ENCODE peak calls at places on chromosomes 5 and 9, in eight cellular contexts. One of them, this sample, is unnamed.

GRCh38 chr5:61275841-61276240 is 56.2 kb upstream of the ZSWIM6 start:
- DNase-seq in HCT116: no peak
- DNase-seq in stimulated activated CD8-positive, alpha-beta memory T cell treated with anti-CD3 and anti-CD28 coated beads, Interleukin-7, amount 100 ng/mL, for 1 hour: no peak
- DNase-seq in ovary: no peak
- DNase-seq in GM12865: peak
- DNase-seq in activated naive CD8-positive, alpha-beta T cell treated with anti-CD3 and anti-CD28 coated beads, Interleukin-2, amount 50 U/mL, for 24 hours: peak
- DNase-seq in NCI-H2227 treated with DMSO at 0.1 percent for 48 hours: no peak
- DNase-seq in epithelial cell of prostate: no peak
- DNase-seq in this sample: peak

GRCh38 chr5:41707853-41708603 is 162.2 kb downstream of the OXCT1 start:
- DNase-seq in HCT116: peak
- DNase-seq in stimulated activated CD8-positive, alpha-beta memory T cell treated with anti-CD3 and anti-CD28 coated beads, Interleukin-7, amount 100 ng/mL, for 1 hour: no peak
- DNase-seq in epithelial cell of prostate: peak
- DNase-seq in ovary: no peak
- DNase-seq in activated naive CD8-positive, alpha-beta T cell treated with anti-CD3 and anti-CD28 coated beads, Interleukin-2, amount 50 U/mL, for 24 hours: no peak
- DNase-seq in NCI-H2227 treated with DMSO at 0.1 percent for 48 hours: peak
- DNase-seq in GM12865: peak
- DNase-seq in this sample: no peak

GRCh38 chr5:171336486-171337206 is 27.6 kb downstream of the TLX3 start:
- DNase-seq in ovary: no peak
- DNase-seq in epithelial cell of prostate: no peak
- DNase-seq in NCI-H2227 treated with DMSO at 0.1 percent for 48 hours: peak
- DNase-seq in activated naive CD8-positive, alpha-beta T cell treated with anti-CD3 and anti-CD28 coated beads, Interleukin-2, amount 50 U/mL, for 24 hours: peak
- DNase-seq in HCT116: peak
- DNase-seq in stimulated activated CD8-positive, alpha-beta memory T cell treated with anti-CD3 and anti-CD28 coated beads, Interleukin-7, amount 100 ng/mL, for 1 hour: no peak
- DNase-seq in GM12865: peak
- DNase-seq in this sample: no peak

GRCh38 chr9:3285365-3286161 is 240.2 kb downstream of the RFX3 start:
- DNase-seq in stimulated activated CD8-positive, alpha-beta memory T cell treated with anti-CD3 and anti-CD28 coated beads, Interleukin-7, amount 100 ng/mL, for 1 hour: no peak
- DNase-seq in HCT116: no peak
- DNase-seq in GM12865: no peak
- DNase-seq in activated naive CD8-positive, alpha-beta T cell treated with anti-CD3 and anti-CD28 coated beads, Interleukin-2, amount 50 U/mL, for 24 hours: no peak
- DNase-seq in ovary: no peak
- DNase-seq in NCI-H2227 treated with DMSO at 0.1 percent for 48 hours: no peak
- DNase-seq in epithelial cell of prostate: no peak
- DNase-seq in this sample: no peak

GRCh38 chr9:126043691-126044090 is 282.9 kb upstream of the MVB12B start:
- DNase-seq in HCT116: no peak
- DNase-seq in GM12865: no peak
- DNase-seq in ovary: no peak
- DNase-seq in epithelial cell of prostate: no peak
- DNase-seq in activated naive CD8-positive, alpha-beta T cell treated with anti-CD3 and anti-CD28 coated beads, Interleukin-2, amount 50 U/mL, for 24 hours: no peak
- DNase-seq in stimulated activated CD8-positive, alpha-beta memory T cell treated with anti-CD3 and anti-CD28 coated beads, Interleukin-7, amount 100 ng/mL, for 1 hour: no peak
- DNase-seq in NCI-H2227 treated with DMSO at 0.1 percent for 48 hours: no peak
- DNase-seq in this sample: no peak

GRCh38 chr9:130898552-130898852 is 1.9 kb upstream of the QRFP start:
- DNase-seq in GM12865: no peak
- DNase-seq in activated naive CD8-positive, alpha-beta T cell treated with anti-CD3 and anti-CD28 coated beads, Interleukin-2, amount 50 U/mL, for 24 hours: no peak
- DNase-seq in ovary: no peak
- DNase-seq in stimulated activated CD8-positive, alpha-beta memory T cell treated with anti-CD3 and anti-CD28 coated beads, Interleukin-7, amount 100 ng/mL, for 1 hour: no peak
- DNase-seq in HCT116: no peak
- DNase-seq in NCI-H2227 treated with DMSO at 0.1 percent for 48 hours: no peak
- DNase-seq in epithelial cell of prostate: no peak
- DNase-seq in this sample: no peak

GRCh38 chr5:44318883-44319282 is 70.3 kb downstream of the FGF10 start:
- DNase-seq in HCT116: no peak
- DNase-seq in epithelial cell of prostate: no peak
- DNase-seq in NCI-H2227 treated with DMSO at 0.1 percent for 48 hours: no peak
- DNase-seq in activated naive CD8-positive, alpha-beta T cell treated with anti-CD3 and anti-CD28 coated beads, Interleukin-2, amount 50 U/mL, for 24 hours: no peak
- DNase-seq in ovary: no peak
- DNase-seq in GM12865: no peak
- DNase-seq in stimulated activated CD8-positive, alpha-beta memory T cell treated with anti-CD3 and anti-CD28 coated beads, Interleukin-7, amount 100 ng/mL, for 1 hour: no peak
- DNase-seq in this sample: no peak

GRCh38 chr9:21574261-21574660 is 92.1 kb upstream of the IFNE start:
- DNase-seq in HCT116: no peak
- DNase-seq in ovary: no peak
- DNase-seq in NCI-H2227 treated with DMSO at 0.1 percent for 48 hours: no peak
- DNase-seq in epithelial cell of prostate: no peak
- DNase-seq in stimulated activated CD8-positive, alpha-beta memory T cell treated with anti-CD3 and anti-CD28 coated beads, Interleukin-7, amount 100 ng/mL, for 1 hour: no peak
- DNase-seq in activated naive CD8-positive, alpha-beta T cell treated with anti-CD3 and anti-CD28 coated beads, Interleukin-2, amount 50 U/mL, for 24 hours: no peak
- DNase-seq in GM12865: no peak
- DNase-seq in this sample: no peak

GRCh38 chr9:121299467-121300282 is 31.7 kb downstream of the GSN start:
- DNase-seq in ovary: peak
- DNase-seq in epithelial cell of prostate: no peak
- DNase-seq in activated naive CD8-positive, alpha-beta T cell treated with anti-CD3 and anti-CD28 coated beads, Interleukin-2, amount 50 U/mL, for 24 hours: peak
- DNase-seq in stimulated activated CD8-positive, alpha-beta memory T cell treated with anti-CD3 and anti-CD28 coated beads, Interleukin-7, amount 100 ng/mL, for 1 hour: no peak
- DNase-seq in GM12865: no peak
- DNase-seq in NCI-H2227 treated with DMSO at 0.1 percent for 48 hours: no peak
- DNase-seq in HCT116: no peak
- DNase-seq in this sample: peak

GRCh38 chr5:108629779-108630178 is 117.9 kb upstream of the FER start:
- DNase-seq in ovary: no peak
- DNase-seq in activated naive CD8-positive, alpha-beta T cell treated with anti-CD3 and anti-CD28 coated beads, Interleukin-2, amount 50 U/mL, for 24 hours: no peak
- DNase-seq in HCT116: no peak
- DNase-seq in stimulated activated CD8-positive, alpha-beta memory T cell treated with anti-CD3 and anti-CD28 coated beads, Interleukin-7, amount 100 ng/mL, for 1 hour: no peak
- DNase-seq in epithelial cell of prostate: no peak
- DNase-seq in NCI-H2227 treated with DMSO at 0.1 percent for 48 hours: no peak
- DNase-seq in GM12865: no peak
- DNase-seq in this sample: no peak

GRCh38 chr5:61450880-61451279 is 118.8 kb downstream of the ZSWIM6 start:
- DNase-seq in NCI-H2227 treated with DMSO at 0.1 percent for 48 hours: no peak
- DNase-seq in activated naive CD8-positive, alpha-beta T cell treated with anti-CD3 and anti-CD28 coated beads, Interleukin-2, amount 50 U/mL, for 24 hours: no peak
- DNase-seq in ovary: no peak
- DNase-seq in GM12865: no peak
- DNase-seq in stimulated activated CD8-positive, alpha-beta memory T cell treated with anti-CD3 and anti-CD28 coated beads, Interleukin-7, amount 100 ng/mL, for 1 hour: no peak
- DNase-seq in HCT116: peak
- DNase-seq in epithelial cell of prostate: no peak
- DNase-seq in this sample: no peak

GRCh38 chr9:135616621-135617537 is 22.5 kb downstream of the GLT6D1 start:
- DNase-seq in epithelial cell of prostate: no peak
- DNase-seq in GM12865: no peak
- DNase-seq in NCI-H2227 treated with DMSO at 0.1 percent for 48 hours: no peak
- DNase-seq in ovary: no peak
- DNase-seq in stimulated activated CD8-positive, alpha-beta memory T cell treated with anti-CD3 and anti-CD28 coated beads, Interleukin-7, amount 100 ng/mL, for 1 hour: no peak
- DNase-seq in activated naive CD8-positive, alpha-beta T cell treated with anti-CD3 and anti-CD28 coated beads, Interleukin-2, amount 50 U/mL, for 24 hours: no peak
- DNase-seq in HCT116: no peak
- DNase-seq in this sample: no peak

GRCh38 chr9:135065151-135065550 is 22.3 kb upstream of the OLFM1 start:
- DNase-seq in HCT116: no peak
- DNase-seq in epithelial cell of prostate: no peak
- DNase-seq in activated naive CD8-positive, alpha-beta T cell treated with anti-CD3 and anti-CD28 coated beads, Interleukin-2, amount 50 U/mL, for 24 hours: no peak
- DNase-seq in GM12865: no peak
- DNase-seq in stimulated activated CD8-positive, alpha-beta memory T cell treated with anti-CD3 and anti-CD28 coated beads, Interleukin-7, amount 100 ng/mL, for 1 hour: no peak
- DNase-seq in ovary: no peak
- DNase-seq in NCI-H2227 treated with DMSO at 0.1 percent for 48 hours: no peak
- DNase-seq in this sample: no peak

GRCh38 chr9:123996731-123997421 is 14.7 kb upstream of the LHX2 start:
- DNase-seq in GM12865: peak
- DNase-seq in activated naive CD8-positive, alpha-beta T cell treated with anti-CD3 and anti-CD28 coated beads, Interleukin-2, amount 50 U/mL, for 24 hours: peak
- DNase-seq in NCI-H2227 treated with DMSO at 0.1 percent for 48 hours: no peak
- DNase-seq in epithelial cell of prostate: no peak
- DNase-seq in stimulated activated CD8-positive, alpha-beta memory T cell treated with anti-CD3 and anti-CD28 coated beads, Interleukin-7, amount 100 ng/mL, for 1 hour: no peak
- DNase-seq in HCT116: no peak
- DNase-seq in ovary: no peak
- DNase-seq in this sample: no peak

GRCh38 chr5:133273661-133274596 is 222.1 kb downstream of the HSPA4 start:
- DNase-seq in HCT116: no peak
- DNase-seq in NCI-H2227 treated with DMSO at 0.1 percent for 48 hours: no peak
- DNase-seq in GM12865: no peak
- DNase-seq in epithelial cell of prostate: no peak
- DNase-seq in ovary: no peak
- DNase-seq in activated naive CD8-positive, alpha-beta T cell treated with anti-CD3 and anti-CD28 coated beads, Interleukin-2, amount 50 U/mL, for 24 hours: no peak
- DNase-seq in stimulated activated CD8-positive, alpha-beta memory T cell treated with anti-CD3 and anti-CD28 coated beads, Interleukin-7, amount 100 ng/mL, for 1 hour: no peak
- DNase-seq in this sample: no peak

GRCh38 chr5:67538343-67538670 is 341.7 kb upstream of the CD180 start:
- DNase-seq in ovary: peak
- DNase-seq in HCT116: no peak
- DNase-seq in epithelial cell of prostate: no peak
- DNase-seq in GM12865: no peak
- DNase-seq in stimulated activated CD8-positive, alpha-beta memory T cell treated with anti-CD3 and anti-CD28 coated beads, Interleukin-7, amount 100 ng/mL, for 1 hour: no peak
- DNase-seq in NCI-H2227 treated with DMSO at 0.1 percent for 48 hours: no peak
- DNase-seq in activated naive CD8-positive, alpha-beta T cell treated with anti-CD3 and anti-CD28 coated beads, Interleukin-2, amount 50 U/mL, for 24 hours: no peak
- DNase-seq in this sample: no peak

GRCh38 chr5:160702323-160702722 is 149.7 kb downstream of the ATP10B start:
- DNase-seq in NCI-H2227 treated with DMSO at 0.1 percent for 48 hours: no peak
- DNase-seq in HCT116: no peak
- DNase-seq in activated naive CD8-positive, alpha-beta T cell treated with anti-CD3 and anti-CD28 coated beads, Interleukin-2, amount 50 U/mL, for 24 hours: no peak
- DNase-seq in stimulated activated CD8-positive, alpha-beta memory T cell treated with anti-CD3 and anti-CD28 coated beads, Interleukin-7, amount 100 ng/mL, for 1 hour: no peak
- DNase-seq in ovary: no peak
- DNase-seq in epithelial cell of prostate: no peak
- DNase-seq in GM12865: no peak
- DNase-seq in this sample: no peak

GRCh38 chr9:107577140-107577776 is 87.7 kb upstream of the KLF4 start:
- DNase-seq in GM12865: no peak
- DNase-seq in NCI-H2227 treated with DMSO at 0.1 percent for 48 hours: no peak
- DNase-seq in ovary: no peak
- DNase-seq in activated naive CD8-positive, alpha-beta T cell treated with anti-CD3 and anti-CD28 coated beads, Interleukin-2, amount 50 U/mL, for 24 hours: no peak
- DNase-seq in HCT116: no peak
- DNase-seq in epithelial cell of prostate: no peak
- DNase-seq in stimulated activated CD8-positive, alpha-beta memory T cell treated with anti-CD3 and anti-CD28 coated beads, Interleukin-7, amount 100 ng/mL, for 1 hour: no peak
- DNase-seq in this sample: no peak

GRCh38 chr5:139862803-139863202 is 67.2 kb downstream of the PSD2 start:
- DNase-seq in HCT116: no peak
- DNase-seq in ovary: no peak
- DNase-seq in epithelial cell of prostate: no peak
- DNase-seq in activated naive CD8-positive, alpha-beta T cell treated with anti-CD3 and anti-CD28 coated beads, Interleukin-2, amount 50 U/mL, for 24 hours: no peak
- DNase-seq in NCI-H2227 treated with DMSO at 0.1 percent for 48 hours: no peak
- DNase-seq in GM12865: no peak
- DNase-seq in stimulated activated CD8-positive, alpha-beta memory T cell treated with anti-CD3 and anti-CD28 coated beads, Interleukin-7, amount 100 ng/mL, for 1 hour: no peak
- DNase-seq in this sample: no peak

GRCh38 chr5:59115345-59115744 is 532.5 kb downstream of the RAB3C start:
- DNase-seq in HCT116: no peak
- DNase-seq in NCI-H2227 treated with DMSO at 0.1 percent for 48 hours: no peak
- DNase-seq in epithelial cell of prostate: no peak
- DNase-seq in GM12865: no peak
- DNase-seq in ovary: no peak
- DNase-seq in activated naive CD8-positive, alpha-beta T cell treated with anti-CD3 and anti-CD28 coated beads, Interleukin-2, amount 50 U/mL, for 24 hours: no peak
- DNase-seq in stimulated activated CD8-positive, alpha-beta memory T cell treated with anti-CD3 and anti-CD28 coated beads, Interleukin-7, amount 100 ng/mL, for 1 hour: no peak
- DNase-seq in this sample: no peak

GRCh38 chr5:14450055-14450524 is 131.5 kb upstream of the OTULINL start:
- DNase-seq in ovary: no peak
- DNase-seq in stimulated activated CD8-positive, alpha-beta memory T cell treated with anti-CD3 and anti-CD28 coated beads, Interleukin-7, amount 100 ng/mL, for 1 hour: no peak
- DNase-seq in activated naive CD8-positive, alpha-beta T cell treated with anti-CD3 and anti-CD28 coated beads, Interleukin-2, amount 50 U/mL, for 24 hours: no peak
- DNase-seq in epithelial cell of prostate: no peak
- DNase-seq in HCT116: no peak
- DNase-seq in NCI-H2227 treated with DMSO at 0.1 percent for 48 hours: no peak
- DNase-seq in GM12865: peak
- DNase-seq in this sample: no peak

GRCh38 chr5:6633469-6634326 is 458 bp downstream of the SRD5A1 start:
- DNase-seq in activated naive CD8-positive, alpha-beta T cell treated with anti-CD3 and anti-CD28 coated beads, Interleukin-2, amount 50 U/mL, for 24 hours: no peak
- DNase-seq in NCI-H2227 treated with DMSO at 0.1 percent for 48 hours: peak
- DNase-seq in epithelial cell of prostate: no peak
- DNase-seq in GM12865: no peak
- DNase-seq in stimulated activated CD8-positive, alpha-beta memory T cell treated with anti-CD3 and anti-CD28 coated beads, Interleukin-7, amount 100 ng/mL, for 1 hour: no peak
- DNase-seq in HCT116: no peak
- DNase-seq in ovary: no peak
- DNase-seq in this sample: no peak

GRCh38 chr9:114273461-114273881 is 49.4 kb upstream of the ORM1 start:
- DNase-seq in GM12865: no peak
- DNase-seq in activated naive CD8-positive, alpha-beta T cell treated with anti-CD3 and anti-CD28 coated beads, Interleukin-2, amount 50 U/mL, for 24 hours: no peak
- DNase-seq in epithelial cell of prostate: peak
- DNase-seq in NCI-H2227 treated with DMSO at 0.1 percent for 48 hours: no peak
- DNase-seq in stimulated activated CD8-positive, alpha-beta memory T cell treated with anti-CD3 and anti-CD28 coated beads, Interleukin-7, amount 100 ng/mL, for 1 hour: no peak
- DNase-seq in ovary: no peak
- DNase-seq in HCT116: no peak
- DNase-seq in this sample: no peak

GRCh38 chr9:93560991-93561390 is 15.4 kb upstream of the PHF2 start:
- DNase-seq in ovary: no peak
- DNase-seq in GM12865: no peak
- DNase-seq in activated naive CD8-positive, alpha-beta T cell treated with anti-CD3 and anti-CD28 coated beads, Interleukin-2, amount 50 U/mL, for 24 hours: no peak
- DNase-seq in NCI-H2227 treated with DMSO at 0.1 percent for 48 hours: no peak
- DNase-seq in epithelial cell of prostate: no peak
- DNase-seq in stimulated activated CD8-positive, alpha-beta memory T cell treated with anti-CD3 and anti-CD28 coated beads, Interleukin-7, amount 100 ng/mL, for 1 hour: no peak
- DNase-seq in HCT116: no peak
- DNase-seq in this sample: no peak

GRCh38 chr9:73889023-73889422 is 608.1 kb upstream of the RORB start:
- DNase-seq in activated naive CD8-positive, alpha-beta T cell treated with anti-CD3 and anti-CD28 coated beads, Interleukin-2, amount 50 U/mL, for 24 hours: no peak
- DNase-seq in ovary: no peak
- DNase-seq in epithelial cell of prostate: no peak
- DNase-seq in NCI-H2227 treated with DMSO at 0.1 percent for 48 hours: no peak
- DNase-seq in GM12865: no peak
- DNase-seq in stimulated activated CD8-positive, alpha-beta memory T cell treated with anti-CD3 and anti-CD28 coated beads, Interleukin-7, amount 100 ng/mL, for 1 hour: no peak
- DNase-seq in HCT116: no peak
- DNase-seq in this sample: no peak

GRCh38 chr5:172762214-172763119 is 8.5 kb downstream of the DUSP1 start:
- DNase-seq in epithelial cell of prostate: no peak
- DNase-seq in GM12865: no peak
- DNase-seq in NCI-H2227 treated with DMSO at 0.1 percent for 48 hours: no peak
- DNase-seq in ovary: no peak
- DNase-seq in HCT116: no peak
- DNase-seq in stimulated activated CD8-positive, alpha-beta memory T cell treated with anti-CD3 and anti-CD28 coated beads, Interleukin-7, amount 100 ng/mL, for 1 hour: no peak
- DNase-seq in activated naive CD8-positive, alpha-beta T cell treated with anti-CD3 and anti-CD28 coated beads, Interleukin-2, amount 50 U/mL, for 24 hours: no peak
- DNase-seq in this sample: no peak

GRCh38 chr5:173744527-173744926 is 128.1 kb upstream of the BOD1 start:
- DNase-seq in activated naive CD8-positive, alpha-beta T cell treated with anti-CD3 and anti-CD28 coated beads, Interleukin-2, amount 50 U/mL, for 24 hours: no peak
- DNase-seq in epithelial cell of prostate: no peak
- DNase-seq in GM12865: no peak
- DNase-seq in HCT116: no peak
- DNase-seq in ovary: no peak
- DNase-seq in NCI-H2227 treated with DMSO at 0.1 percent for 48 hours: no peak
- DNase-seq in stimulated activated CD8-positive, alpha-beta memory T cell treated with anti-CD3 and anti-CD28 coated beads, Interleukin-7, amount 100 ng/mL, for 1 hour: no peak
- DNase-seq in this sample: no peak

GRCh38 chr5:160023883-160024635 is 15.1 kb downstream of the TTC1 start:
- DNase-seq in activated naive CD8-positive, alpha-beta T cell treated with anti-CD3 and anti-CD28 coated beads, Interleukin-2, amount 50 U/mL, for 24 hours: no peak
- DNase-seq in HCT116: no peak
- DNase-seq in NCI-H2227 treated with DMSO at 0.1 percent for 48 hours: no peak
- DNase-seq in stimulated activated CD8-positive, alpha-beta memory T cell treated with anti-CD3 and anti-CD28 coated beads, Interleukin-7, amount 100 ng/mL, for 1 hour: no peak
- DNase-seq in ovary: no peak
- DNase-seq in epithelial cell of prostate: no peak
- DNase-seq in GM12865: no peak
- DNase-seq in this sample: no peak

GRCh38 chr9:104091708-104092107 is 2.4 kb upstream of the SMC2 start:
- DNase-seq in stimulated activated CD8-positive, alpha-beta memory T cell treated with anti-CD3 and anti-CD28 coated beads, Interleukin-7, amount 100 ng/mL, for 1 hour: no peak
- DNase-seq in activated naive CD8-positive, alpha-beta T cell treated with anti-CD3 and anti-CD28 coated beads, Interleukin-2, amount 50 U/mL, for 24 hours: no peak
- DNase-seq in NCI-H2227 treated with DMSO at 0.1 percent for 48 hours: peak
- DNase-seq in epithelial cell of prostate: no peak
- DNase-seq in GM12865: no peak
- DNase-seq in HCT116: no peak
- DNase-seq in ovary: no peak
- DNase-seq in this sample: no peak

GRCh38 chr9:136848393-136849037 is 694 bp upstream of the PHPT1 start:
- DNase-seq in ovary: peak
- DNase-seq in NCI-H2227 treated with DMSO at 0.1 percent for 48 hours: peak
- DNase-seq in epithelial cell of prostate: no peak
- DNase-seq in activated naive CD8-positive, alpha-beta T cell treated with anti-CD3 and anti-CD28 coated beads, Interleukin-2, amount 50 U/mL, for 24 hours: no peak
- DNase-seq in HCT116: no peak
- DNase-seq in stimulated activated CD8-positive, alpha-beta memory T cell treated with anti-CD3 and anti-CD28 coated beads, Interleukin-7, amount 100 ng/mL, for 1 hour: no peak
- DNase-seq in GM12865: peak
- DNase-seq in this sample: peak

This sample was measured in T-helper 2 cell treated with Interferon-gamma antibody and Interleukin-4, amounts not matched to agents 5 μg/mL and 100 μg/mL, for 36 hours.